ENCODE peak calls at places on chromosomes 7 and 10, in ten cellular contexts. R is aorta; L is HT1080; U is stimulated activated CD8-positive, alpha-beta memory T cell treated with anti-CD3 and anti-CD28 coated beads, Interleukin-15, amount 100 ng/mL, for 1 hour; Q is HS-5; D is IMR-90; C is endothelial cell; Y is NCI-H510A; Z is prostate gland; H is activated CD4-positive, alpha-beta T cell treated with anti-CD3 and anti-CD28 coated beads, Interleukin-2, amount 10 ng/mL, durations not matched to agents 7 days and 5 days. I is an unnamed sample.

GRCh38 chr10:126041804-126042231 is 145.5 kb downstream of the FANK1 start:
- DNase-seq in R (peak; percentile 96), H (peak; percentile 65), Z (peak; percentile 15), Q (no peak), C (peak; percentile 81), D (peak; percentile 43), L (peak; percentile 40), Y (no peak), U (peak; percentile 38), I (no peak)

GRCh38 chr7:49805686-49806085 is 32.2 kb downstream of the VWC2 start:
- DNase-seq in H (no peak), Y (no peak), Z (no peak), L (no peak), U (no peak), D (no peak), C (no peak), Q (no peak), R (no peak), I (no peak)

GRCh38 chr10:8424555-8425201 is 370.2 kb downstream of the GATA3 start:
- DNase-seq in D (no peak), Y (no peak), C (no peak), U (no peak), H (no peak), R (no peak), L (no peak), Q (no peak), Z (no peak), I (no peak)

GRCh38 chr7:7103343-7104313 is 78.7 kb upstream of the C1GALT1 start:
- DNase-seq in R (no peak), Q (peak; percentile 49), Y (peak; percentile 6), H (peak; percentile 23), Z (peak; percentile 27), C (no peak), D (peak; percentile 74), L (peak; percentile 69), U (no peak), I (peak; percentile 61)

GRCh38 chr10:93080350-93081046 is 6.8 kb downstream of the CYP26A1 start:
- DNase-seq in D (peak; percentile 37), R (no peak), C (peak; percentile 70), Z (no peak), Y (no peak), Q (no peak), U (peak; percentile 6), H (peak; percentile 59), L (peak; percentile 45), I (peak; percentile 15)

GRCh38 chr7:155743197-155743596 is 69.1 kb downstream of the SHH start:
- DNase-seq in D (no peak), Z (no peak), Q (no peak), C (no peak), Y (no peak), L (no peak), H (no peak), U (no peak), R (no peak), I (no peak)

GRCh38 chr10:105023706-105024105 is 382.6 kb downstream of the SORCS3 start:
- DNase-seq in C (no peak), Z (no peak), Q (no peak), H (no peak), R (no peak), U (no peak), D (no peak), L (peak; percentile 13), Y (no peak), I (no peak)

GRCh38 chr7:30464231-30464660 is 14.3 kb downstream of the NOD1 start:
- DNase-seq in Y (no peak), U (no peak), Z (no peak), Q (no peak), H (no peak), D (no peak), C (no peak), R (no peak), L (no peak), I (no peak)

GRCh38 chr10:130396044-130396443 is 259.9 kb downstream of the GLRX3 start:
- DNase-seq in Q (no peak), Y (no peak), U (no peak), R (no peak), C (no peak), Z (no peak), H (no peak), D (no peak), L (no peak), I (no peak)

GRCh38 chr10:90088008-90088322 is 386.6 kb downstream of the KIF20B start:
- DNase-seq in Q (no peak), L (no peak), U (no peak), Z (no peak), H (no peak), D (no peak), R (no peak), C (no peak), Y (no peak), I (no peak)

GRCh38 chr7:37357277-37357996 is 91.2 kb downstream of the ELMO1 start:
- DNase-seq in L (no peak), H (no peak), Q (no peak), C (no peak), R (no peak), Z (no peak), Y (no peak), U (no peak), D (no peak), I (no peak)

GRCh38 chr7:17275749-17276671 is 22.4 kb upstream of the AHR start:
- DNase-seq in H (no peak), C (no peak), Y (no peak), R (no peak), D (peak; percentile 97), Z (peak; percentile 32), U (no peak), L (peak; percentile 67), Q (peak; percentile 86), I (no peak)

GRCh38 chr10:97540669-97541500 is 31.7 kb upstream of the ANKRD2 start:
- DNase-seq in H (no peak), Y (no peak), Z (no peak), Q (no peak), U (no peak), C (no peak), R (peak; percentile 73), L (no peak), D (no peak), I (no peak)